ENCODE peak calls at places on chromosomes 6 and 20, in seven cellular contexts. T is lower leg skin, M is Calu3, B is breast epithelium, J is heart left ventricle, O is body of pancreas, D is lung. R is an unnamed sample.

GRCh38 chr6:55260181-55260580 is 67.1 kb upstream of the GFRAL start:
- DNase-seq in T (no peak), J (no peak), B (no peak), M (no peak), D (no peak), O (no peak), R (no peak)

GRCh38 chr6:134533991-134534390 is 216.1 kb upstream of the SGK1 start:
- DNase-seq in J (peak; percentile 30), T (no peak), B (no peak), O (peak; percentile 44), M (no peak), D (no peak), R (no peak)

GRCh38 chr20:47568019-47568418 is 66.3 kb downstream of the NCOA3 start:
- DNase-seq in B (no peak), O (peak; percentile 77), T (peak; percentile 25), D (no peak), J (peak; percentile 31), M (peak; percentile 44), R (peak; percentile 83)

GRCh38 chr20:48919882-48920526 is 1.5 kb upstream of the ARFGEF2 start:
- DNase-seq in M (no peak), T (no peak), D (no peak), J (no peak), B (no peak), O (peak; percentile 22), R (no peak)

GRCh38 chr6:41942045-41942851 is 640 bp upstream of the CCND3 start:
- DNase-seq in J (no peak), M (no peak), T (no peak), B (no peak), O (no peak), D (no peak), R (no peak)

GRCh38 chr6:8082954-8083858 is 19.0 kb upstream of the BLOC1S5 start:
- DNase-seq in O (peak; percentile 47), M (no peak), T (no peak), D (no peak), B (no peak), J (peak; percentile 20), R (peak; percentile 13)

GRCh38 chr6:106253194-106253593 is 72.4 kb downstream of the ATG5 start:
- DNase-seq in M (no peak), O (no peak), D (no peak), J (no peak), B (no peak), T (no peak), R (no peak)

GRCh38 chr20:1150218-1150617 is 31.8 kb downstream of the PSMF1 start:
- DNase-seq in T (no peak), J (no peak), M (no peak), O (peak; percentile 16), B (no peak), D (no peak), R (no peak)

GRCh38 chr6:169035381-169036280 is 218.0 kb downstream of the THBS2 start:
- DNase-seq in D (no peak), M (no peak), O (no peak), B (no peak), T (peak; percentile 73), J (no peak), R (no peak)

GRCh38 chr6:147103007-147103406 is 101.2 kb upstream of the STXBP5 start:
- DNase-seq in M (no peak), O (no peak), J (no peak), B (no peak), D (no peak), T (no peak), R (no peak)

GRCh38 chr20:23019403-23019802 is 15.7 kb upstream of the SSTR4 start:
- DNase-seq in B (no peak), M (no peak), T (no peak), O (no peak), D (no peak), J (no peak), R (no peak)

GRCh38 chr20:8434326-8434876 is 302.3 kb downstream of the PLCB1 start:
- DNase-seq in O (no peak), D (no peak), T (no peak), B (no peak), J (no peak), M (no peak), R (no peak)

GRCh38 chr6:139443226-139444112 is 69.0 kb upstream of the CITED2 start:
- DNase-seq in J (no peak), T (no peak), O (no peak), M (no peak), B (no peak), D (no peak), R (no peak)

GRCh38 chr6:363291-363690 is 28.3 kb upstream of the IRF4 start:
- DNase-seq in T (no peak), O (no peak), D (no peak), B (no peak), J (no peak), M (no peak), R (no peak)

GRCh38 chr6:15691250-15691869 is 28.5 kb upstream of the DTNBP1 start:
- DNase-seq in O (peak; percentile 88), M (peak; percentile 73), J (peak; percentile 84), D (peak; percentile 79), T (peak; percentile 96), B (peak; percentile 79), R (peak; percentile 77)

GRCh38 chr6:5412017-5412416 is 150.7 kb downstream of the FARS2 start:
- DNase-seq in M (no peak), T (no peak), O (no peak), B (no peak), J (no peak), D (no peak), R (no peak)

GRCh38 chr6:26268659-26269402 is 96.2 kb upstream of the BTN3A2 start:
- DNase-seq in T (no peak), B (no peak), D (no peak), M (peak; percentile 76), J (no peak), O (no peak), R (no peak)

DNA sequence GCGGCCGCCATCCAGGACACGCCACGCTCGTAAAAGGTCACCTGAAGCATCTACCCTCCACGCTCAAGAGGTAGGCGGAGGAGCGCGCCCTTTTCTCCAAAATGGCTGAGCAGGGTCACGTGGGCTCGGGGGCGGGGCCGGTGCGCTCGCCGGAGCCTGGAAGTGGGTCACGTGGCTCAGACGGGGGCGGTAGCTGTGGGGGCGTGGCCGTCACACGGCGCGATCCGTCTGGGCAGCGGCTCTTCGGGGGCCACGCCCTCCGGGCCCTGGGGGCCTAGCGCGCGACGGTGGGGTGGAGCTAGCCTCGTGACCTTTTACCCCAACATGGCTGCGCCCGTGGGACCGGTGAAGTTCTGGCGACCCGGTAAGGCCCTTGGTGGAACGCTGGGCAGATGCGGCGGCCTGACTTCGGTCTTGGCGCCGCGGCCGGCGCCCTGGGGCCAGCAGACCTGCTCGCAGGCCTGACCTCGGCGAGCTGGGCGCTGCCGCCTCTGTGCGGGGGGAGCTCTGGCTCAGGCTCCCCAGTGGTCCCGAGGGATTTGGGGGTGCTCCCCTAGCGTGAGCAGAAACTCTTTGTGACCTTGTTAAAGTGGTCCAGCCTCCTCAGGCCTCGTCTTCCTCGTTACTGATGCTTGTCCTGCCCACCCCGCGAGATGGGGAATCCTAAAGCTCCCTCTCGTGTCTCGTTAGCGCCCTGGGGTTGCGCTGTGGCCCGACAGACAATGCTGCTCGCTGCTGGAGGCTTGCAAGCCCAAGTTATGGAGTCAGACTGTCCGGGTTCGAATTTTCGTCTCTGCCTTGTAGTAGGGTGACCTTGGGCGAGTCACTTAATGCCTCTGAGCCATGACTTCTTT is at the start of gene DHX35:
- DNase-seq in M (peak; percentile 100), O (peak; percentile 98), J (peak; percentile 99), D (peak; percentile 98), T (peak; percentile 100), B (peak; percentile 98), R (peak; percentile 98)
- TF ChIP-seq CTCF in M (no peak), O (peak; percentile 19), J (peak; percentile 38), D (peak; percentile 14), T (peak; percentile 9), B (no peak), R (peak; percentile 35)

GRCh38 chr6:150902142-150902800 is 36.8 kb downstream of the MTHFD1L start:
- DNase-seq in M (no peak), O (no peak), J (no peak), B (no peak), D (no peak), T (no peak), R (no peak)

GRCh38 chr6:150910561-150910960 is 45.1 kb downstream of the MTHFD1L start:
- DNase-seq in B (no peak), M (peak; percentile 12), T (no peak), D (no peak), O (no peak), J (no peak), R (no peak)

GRCh38 chr6:150900049-150900448 is 34.5 kb downstream of the MTHFD1L start:
- DNase-seq in M (no peak), B (no peak), O (no peak), D (no peak), J (no peak), T (no peak), R (no peak)

GRCh38 chr6:150907385-150907784 is 41.9 kb downstream of the MTHFD1L start:
- DNase-seq in B (no peak), J (no peak), M (no peak), T (no peak), D (no peak), O (no peak), R (no peak)

GRCh38 chr6:150905769-150906168 is 40.3 kb downstream of the MTHFD1L start:
- DNase-seq in B (no peak), J (no peak), M (no peak), T (no peak), O (no peak), D (no peak), R (no peak)
- TF ChIP-seq CTCF in B (no peak), J (peak; percentile 20), M (no peak), T (no peak), O (no peak), D (no peak), R (no peak)

GRCh38 chr6:34237722-34238506 is 1.2 kb downstream of the HMGA1 start:
- DNase-seq in T (peak; percentile 88), D (no peak), B (no peak), M (peak; percentile 91), O (no peak), J (no peak), R (no peak)
- TF ChIP-seq CTCF in T (no peak), D (no peak), B (peak; percentile 10), M (peak; percentile 80), O (peak; percentile 39), J (peak; percentile 30), R (peak; percentile 45)

GRCh38 chr20:2421247-2421646 is 40.5 kb downstream of the TGM6 start:
- DNase-seq in D (no peak), B (no peak), M (no peak), T (no peak), J (no peak), O (no peak), R (no peak)
- TF ChIP-seq CTCF in D (no peak), B (no peak), M (no peak), T (no peak), J (no peak), O (no peak), R (no peak)

DNA sequence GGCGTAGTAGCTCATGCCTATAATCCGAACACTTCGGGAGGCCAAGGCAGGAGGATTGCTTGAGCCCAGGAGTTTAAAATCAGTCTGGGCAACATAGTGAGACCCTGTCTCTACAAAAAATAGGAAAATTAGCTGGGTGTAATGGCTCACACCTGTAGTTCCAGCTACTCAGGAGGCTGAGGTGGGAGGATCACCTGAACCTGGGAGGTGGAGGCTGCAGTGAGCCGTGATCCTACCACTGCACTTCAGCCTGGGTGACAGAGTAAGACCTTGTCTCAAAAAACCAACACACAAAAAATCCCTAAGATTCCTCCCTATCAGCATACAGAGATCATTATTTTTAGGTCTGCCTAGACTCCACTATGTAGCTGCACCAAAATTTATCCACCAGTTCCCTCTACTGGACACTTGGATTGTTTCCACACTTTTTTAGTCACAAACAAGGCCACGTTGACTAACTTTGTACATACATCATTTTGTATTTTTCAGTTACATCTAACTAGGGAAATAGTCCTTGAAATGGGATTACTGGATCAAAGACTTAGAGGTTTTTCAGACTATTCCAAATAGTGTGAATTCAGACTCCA is 3.6 kb upstream of the PHF1 start:
- DNase-seq in M (no peak), T (no peak), B (no peak), J (no peak), O (no peak), D (no peak), R (no peak)
- TF ChIP-seq CTCF in M (no peak), T (no peak), B (no peak), J (peak; percentile 34), O (no peak), D (no peak), R (no peak)